ENCODE peak calls at places on chromosomes 3 and 15, in seven cellular contexts. One of them, this sample, is unnamed.

GRCh38 chr3:170233532-170233931 is 11.3 kb downstream of the PRKCI start:
- DNase-seq in iris pigment epithelial cell: peak; percentile 93
- DNase-seq in KG1: no peak
- DNase-seq in activated naive CD8-positive, alpha-beta T cell treated with anti-CD3 and anti-CD28 coated beads, Interleukin-2, amount 50 U/mL, for 16 hours: no peak
- DNase-seq in AG20443: peak; percentile 49
- DNase-seq in ascending aorta: no peak
- DNase-seq in ureter: no peak
- DNase-seq in this sample: no peak

GRCh38 chr15:81007428-81008064 is 6.8 kb downstream of the TLNRD1 start:
- DNase-seq in iris pigment epithelial cell: no peak
- DNase-seq in KG1: no peak
- DNase-seq in activated naive CD8-positive, alpha-beta T cell treated with anti-CD3 and anti-CD28 coated beads, Interleukin-2, amount 50 U/mL, for 16 hours: no peak
- DNase-seq in AG20443: no peak
- DNase-seq in ascending aorta: no peak
- DNase-seq in ureter: no peak
- DNase-seq in this sample: no peak

GRCh38 chr3:76912966-76913365 is 126.9 kb upstream of the ROBO2 start:
- DNase-seq in iris pigment epithelial cell: peak; percentile 17
- DNase-seq in KG1: no peak
- DNase-seq in activated naive CD8-positive, alpha-beta T cell treated with anti-CD3 and anti-CD28 coated beads, Interleukin-2, amount 50 U/mL, for 16 hours: no peak
- DNase-seq in AG20443: no peak
- DNase-seq in ascending aorta: no peak
- DNase-seq in ureter: no peak
- DNase-seq in this sample: no peak

GRCh38 chr3:69683076-69683806 is 56.0 kb upstream of the MITF start:
- DNase-seq in iris pigment epithelial cell: no peak
- DNase-seq in KG1: no peak
- DNase-seq in activated naive CD8-positive, alpha-beta T cell treated with anti-CD3 and anti-CD28 coated beads, Interleukin-2, amount 50 U/mL, for 16 hours: no peak
- DNase-seq in AG20443: no peak
- DNase-seq in ascending aorta: no peak
- DNase-seq in ureter: no peak
- DNase-seq in this sample: no peak

GRCh38 chr3:53259427-53260259 is 3.8 kb upstream of the TKT start:
- DNase-seq in iris pigment epithelial cell: no peak
- DNase-seq in KG1: no peak
- DNase-seq in activated naive CD8-positive, alpha-beta T cell treated with anti-CD3 and anti-CD28 coated beads, Interleukin-2, amount 50 U/mL, for 16 hours: no peak
- DNase-seq in AG20443: peak; percentile 48
- DNase-seq in ascending aorta: no peak
- DNase-seq in ureter: no peak
- DNase-seq in this sample: no peak

GRCh38 chr3:24185738-24186384 is 240.8 kb downstream of the NR1D2 start:
- DNase-seq in iris pigment epithelial cell: peak; percentile 75
- DNase-seq in KG1: peak; percentile 36
- DNase-seq in activated naive CD8-positive, alpha-beta T cell treated with anti-CD3 and anti-CD28 coated beads, Interleukin-2, amount 50 U/mL, for 16 hours: no peak
- DNase-seq in AG20443: peak; percentile 56
- DNase-seq in ascending aorta: no peak
- DNase-seq in ureter: peak; percentile 48
- DNase-seq in this sample: no peak

GRCh38 chr3:140198242-140198641 is 263.3 kb downstream of the CLSTN2 start:
- DNase-seq in iris pigment epithelial cell: no peak
- DNase-seq in KG1: no peak
- DNase-seq in activated naive CD8-positive, alpha-beta T cell treated with anti-CD3 and anti-CD28 coated beads, Interleukin-2, amount 50 U/mL, for 16 hours: no peak
- DNase-seq in AG20443: no peak
- DNase-seq in ascending aorta: no peak
- DNase-seq in ureter: no peak
- DNase-seq in this sample: no peak

GRCh38 chr3:14440531-14441239 is 38.3 kb downstream of the SLC6A6 start:
- DNase-seq in iris pigment epithelial cell: peak; percentile 16
- DNase-seq in KG1: no peak
- DNase-seq in activated naive CD8-positive, alpha-beta T cell treated with anti-CD3 and anti-CD28 coated beads, Interleukin-2, amount 50 U/mL, for 16 hours: no peak
- DNase-seq in AG20443: peak; percentile 35
- DNase-seq in ascending aorta: no peak
- DNase-seq in ureter: no peak
- DNase-seq in this sample: no peak

GRCh38 chr3:37765591-37766219 is 96.0 kb upstream of the CTDSPL start:
- DNase-seq in iris pigment epithelial cell: peak; percentile 71
- DNase-seq in KG1: no peak
- DNase-seq in activated naive CD8-positive, alpha-beta T cell treated with anti-CD3 and anti-CD28 coated beads, Interleukin-2, amount 50 U/mL, for 16 hours: no peak
- DNase-seq in AG20443: peak; percentile 19
- DNase-seq in ascending aorta: no peak
- DNase-seq in ureter: peak; percentile 63
- DNase-seq in this sample: no peak

GRCh38 chr3:147422934-147423599 is 13.9 kb downstream of the ZIC1 start:
- DNase-seq in iris pigment epithelial cell: no peak
- DNase-seq in KG1: no peak
- DNase-seq in activated naive CD8-positive, alpha-beta T cell treated with anti-CD3 and anti-CD28 coated beads, Interleukin-2, amount 50 U/mL, for 16 hours: no peak
- DNase-seq in AG20443: no peak
- DNase-seq in ascending aorta: no peak
- DNase-seq in ureter: no peak
- DNase-seq in this sample: no peak

This sample was measured in activated T-helper 2 cell treated with anti-CD3 and anti-CD28 coated beads, Interferon-gamma antibody, Interleukin-2, Interleukin-4, amounts not matched to agents 10 μg/mL and 5 μg/mL and 100 μg/mL, durations not matched to agents 14 hours and 24 hours and 36 hours.